ENCODE peak calls at places on chromosomes 6 and 20, in seven cellular contexts. K, P, T, O, E, G and Y are unnamed samples.

GRCh38 chr6:82646231-82646615 is 282.6 kb downstream of the TPBG start:
- DNase-seq in K (no peak), P (no peak), T (no peak), O (no peak), E (no peak), G (no peak), Y (no peak)

GRCh38 chr6:111564482-111564945 is 41.2 kb downstream of the TRAF3IP2 start:
- DNase-seq in K (no peak), P (no peak), T (no peak), O (no peak), E (peak; percentile 42), G (peak; percentile 71), Y (no peak)

GRCh38 chr20:20664795-20665194 is 47.6 kb downstream of the RALGAPA2 start:
- DNase-seq in K (peak; percentile 20), P (no peak), T (no peak), O (no peak), E (peak; percentile 29), G (no peak), Y (no peak)

GRCh38 chr20:137668-138131 is 4.7 kb upstream of the DEFB126 start:
- DNase-seq in K (no peak), P (no peak), T (no peak), O (no peak), E (no peak), G (no peak), Y (no peak)

GRCh38 chr6:79586548-79586947 is 44.6 kb upstream of the SH3BGRL2 start:
- DNase-seq in K (no peak), P (no peak), T (no peak), O (no peak), E (no peak), G (no peak), Y (no peak)

GRCh38 chr6:56954389-56955170 is at the start of gene BEND6:
- DNase-seq in K (peak; percentile 13), P (peak; percentile 7), T (no peak), O (peak; percentile 42), E (peak; percentile 65), G (peak; percentile 66), Y (no peak)

GRCh38 chr6:56671651-56672461 is 29.2 kb upstream of the DST start:
- DNase-seq in K (no peak), P (no peak), T (no peak), O (no peak), E (peak; percentile 65), G (peak; percentile 24), Y (no peak)

GRCh38 chr20:51365670-51366069 is 176.8 kb downstream of the NFATC2 start:
- DNase-seq in K (no peak), P (no peak), T (no peak), O (no peak), E (no peak), G (no peak), Y (no peak)

GRCh38 chr20:58938541-58938940 is 42.5 kb upstream of the NELFCD start:
- DNase-seq in K (no peak), P (no peak), T (no peak), O (no peak), E (no peak), G (no peak), Y (no peak)

GRCh38 chr6:130513770-130514169 is 148.0 kb downstream of the TMEM200A start:
- DNase-seq in K (no peak), P (no peak), T (no peak), O (no peak), E (no peak), G (no peak), Y (no peak)

GRCh38 chr20:23205656-23206055 is 119.5 kb upstream of the CD93 start:
- DNase-seq in K (peak; percentile 85), P (peak; percentile 47), T (no peak), O (peak; percentile 78), E (peak; percentile 34), G (peak; percentile 40), Y (peak; percentile 46)

DNA sequence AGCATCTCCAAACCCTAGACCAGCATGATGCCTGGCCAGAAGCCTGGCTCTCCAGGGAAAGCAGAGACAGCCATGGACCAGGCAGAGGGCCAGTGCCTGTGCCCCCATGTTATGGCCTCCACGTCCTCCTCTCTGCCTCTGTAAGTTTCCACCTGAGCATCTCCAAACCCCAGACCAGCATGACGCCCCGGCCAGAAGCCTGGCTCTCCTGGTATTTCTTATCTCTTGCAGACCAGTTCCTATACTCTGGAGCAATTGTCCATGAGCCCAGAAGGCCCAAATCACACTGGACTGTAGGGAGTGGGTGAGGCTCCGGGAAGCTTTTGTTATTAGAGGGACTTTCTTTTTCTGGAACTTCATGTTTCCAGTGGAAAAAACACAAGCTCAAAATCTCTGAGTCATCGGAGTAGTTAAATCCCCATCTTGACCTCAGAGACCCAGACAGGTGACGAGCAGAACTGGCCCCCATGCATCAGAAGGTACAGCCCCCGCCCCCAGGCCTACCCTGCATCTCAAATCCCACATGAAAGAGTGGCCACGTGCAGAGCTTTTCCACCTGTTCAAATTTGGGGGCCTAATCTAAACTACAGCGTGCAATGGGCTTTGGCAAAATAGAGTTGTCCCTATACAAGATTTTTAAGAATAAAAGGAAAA is 110.2 kb upstream of the FOXQ1 start:
- DNase-seq in K (no peak), P (no peak), T (no peak), O (no peak), E (no peak), G (no peak), Y (no peak)
- H3K4me1 ChIP-seq in K (no peaks in the 10 kb centered on the region), P (no peaks in the 10 kb centered on the region), T (peaks cover 9% of the 10 kb centered on the region), O (no peaks in the 10 kb centered on the region), E (no peaks in the 10 kb centered on the region), G (no peaks in the 10 kb centered on the region), Y (no peaks in the 10 kb centered on the region)

GRCh38 chr20:25082498-25082873 is 545 bp upstream of the VSX1 start:
- DNase-seq in K (no peak), P (no peak), T (no peak), O (no peak), E (no peak), G (no peak), Y (no peak)
- TF ChIP-seq CTCF in K (no peak), P (no peak), T (no peak), O (no peak), E (no peak), G (no peak), Y (no peak)

DNA sequence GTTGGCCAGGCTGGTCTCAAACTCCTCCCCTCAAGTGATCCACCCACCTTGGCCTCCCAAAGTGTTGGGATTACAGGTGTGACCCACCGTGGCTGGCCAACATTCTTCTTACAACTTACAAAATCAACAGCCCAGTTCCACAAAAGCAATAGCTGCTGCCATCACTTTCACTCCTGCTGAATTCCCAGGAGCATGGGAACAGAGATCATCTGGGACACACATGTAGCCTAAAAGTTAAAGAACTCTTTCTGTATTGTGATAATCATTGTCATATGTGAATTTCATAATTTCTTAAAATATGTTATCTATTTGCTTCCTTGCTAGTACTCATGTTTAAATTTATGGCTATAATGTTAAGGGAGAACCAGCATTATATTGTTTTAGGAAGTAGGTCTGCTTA is 51.7 kb downstream of the NCOA6 start:
- DNase-seq in K (no peak), P (no peak), T (no peak), O (no peak), E (no peak), G (no peak), Y (no peak)
- H3K27ac ChIP-seq in K (no peak overlapping the region), P (no peak overlapping the region), T (no peak overlapping the region), O (no peak overlapping the region), E (no peak overlapping the region), G (no peak overlapping the region), Y (no peak overlapping the region)

GRCh38 chr6:107690546-107690863 is 133.6 kb downstream of the SCML4 start:
- DNase-seq in K (no peak), P (no peak), T (no peak), O (no peak), E (no peak), G (no peak), Y (no peak)
- H3K4me1 ChIP-seq in K (no peaks in the 10 kb centered on the region), P (no peaks in the 10 kb centered on the region), T (no peaks in the 10 kb centered on the region), O (no peaks in the 10 kb centered on the region), E (peaks cover 15% of the 10 kb centered on the region), G (peaks cover 15% of the 10 kb centered on the region), Y (peaks cover 3% of the 10 kb centered on the region)

GRCh38 chr6:33570806-33571636 is 9.1 kb downstream of the BAK1 start:
- DNase-seq in K (peak; percentile 83), P (peak; percentile 74), T (peak; percentile 87), O (peak; percentile 87), E (peak; percentile 83), G (peak; percentile 78), Y (peak; percentile 80)
- TF ChIP-seq CTCF in K (no peak), P (no peak), T (no peak), O (no peak), E (no peak), G (no peak), Y (no peak)

GRCh38 chr6:64049736-64050135 is 414.1 kb downstream of the PHF3 start:
- DNase-seq in K (no peak), P (no peak), T (no peak), O (no peak), E (no peak), G (no peak), Y (no peak)

GRCh38 chr6:64050586-64050985 is 415.0 kb downstream of the PHF3 start:
- DNase-seq in K (no peak), P (no peak), T (no peak), O (no peak), E (no peak), G (no peak), Y (no peak)

GRCh38 chr6:64054870-64055269 is 419.3 kb downstream of the PHF3 start:
- DNase-seq in K (no peak), P (no peak), T (no peak), O (no peak), E (no peak), G (no peak), Y (no peak)
- H3K27ac ChIP-seq in K (no peak overlapping the region), P (no peak overlapping the region), T (no peak overlapping the region), O (no peak overlapping the region), E (no peak overlapping the region), G (no peak overlapping the region), Y (no peak overlapping the region)